ENCODE peak calls at places on chromosomes 16 and 17, in seven cellular contexts. F is neural crest cell; Y is stimulated activated CD4-positive, alpha-beta T cell treated with anti-CD3 and anti-CD28 coated beads, Interleukin-1b, Interleukin-23, amount 100 ng/mL, for 1 hour; G is NCI-H446 treated with DMSO at 0.1 percent for 48 hours; M is activated T-helper 9 cell treated with anti-CD3 and anti-CD28 coated beads, Interleukin-2, amount 50 U/mL, for 16 hours; L is fibroblast of pulmonary artery; Q is Kasumi-1. H is an unnamed sample.

GRCh38 chr17:51260237-51260959 is at the start of gene UTP18:
- DNase-seq in F (peak; percentile 89), Y (peak; percentile 87), G (peak; percentile 91), M (peak; percentile 95), L (peak; percentile 98), Q (peak; percentile 99), H (peak; percentile 92)

GRCh38 chr17:72754513-72754912 is 338.0 kb downstream of the SLC39A11 start:
- DNase-seq in F (no peak), Y (no peak), G (no peak), M (no peak), L (no peak), Q (no peak), H (no peak)

GRCh38 chr17:11150946-11151345 is 90.1 kb upstream of the SHISA6 start:
- DNase-seq in F (no peak), Y (no peak), G (no peak), M (no peak), L (no peak), Q (no peak), H (no peak)

GRCh38 chr17:62189377-62189776 is 124.3 kb upstream of the MED13 start:
- DNase-seq in F (no peak), Y (no peak), G (no peak), M (no peak), L (no peak), Q (no peak), H (no peak)

GRCh38 chr17:50314456-50315011 is 31.4 kb upstream of the XYLT2 start:
- DNase-seq in F (no peak), Y (no peak), G (no peak), M (no peak), L (no peak), Q (no peak), H (no peak)

GRCh38 chr17:56300191-56300590 is 146.9 kb downstream of the ANKFN1 start:
- DNase-seq in F (no peak), Y (no peak), G (no peak), M (no peak), L (no peak), Q (no peak), H (no peak)

GRCh38 chr16:14334366-14335105 is 263.4 kb downstream of the MRTFB start:
- DNase-seq in F (no peak), Y (no peak), G (no peak), M (no peak), L (peak; percentile 53), Q (no peak), H (no peak)

GRCh38 chr16:2779151-2779920 is 2.3 kb upstream of the ELOB start:
- DNase-seq in F (no peak), Y (no peak), G (no peak), M (no peak), L (no peak), Q (no peak), H (no peak)

GRCh38 chr16:89042711-89043551 is 50.7 kb upstream of the ACSF3 start:
- DNase-seq in F (no peak), Y (no peak), G (no peak), M (no peak), L (no peak), Q (no peak), H (no peak)

GRCh38 chr17:8072727-8073461 is 14.6 kb downstream of the ALOX12B start:
- DNase-seq in F (no peak), Y (no peak), G (no peak), M (no peak), L (no peak), Q (no peak), H (no peak)

GRCh38 chr16:24906901-24907300 is 61.1 kb downstream of the SLC5A11 start:
- DNase-seq in F (no peak), Y (no peak), G (no peak), M (no peak), L (no peak), Q (no peak), H (no peak)

GRCh38 chr17:1724869-1725641 is 551 bp downstream of the WDR81 start:
- DNase-seq in F (peak; percentile 40), Y (no peak), G (no peak), M (no peak), L (no peak), Q (no peak), H (no peak)

GRCh38 chr16:19864566-19864965 is 20.1 kb downstream of the GPRC5B start:
- DNase-seq in F (no peak), Y (no peak), G (no peak), M (no peak), L (no peak), Q (no peak), H (no peak)

GRCh38 chr16:49010396-49010795 is 271.2 kb downstream of the CBLN1 start:
- DNase-seq in F (no peak), Y (no peak), G (no peak), M (no peak), L (no peak), Q (no peak), H (no peak)

H was measured in DMS 273 treated with DMSO at 0.1 percent for 48 hours.